ENCODE peak calls at places on chromosomes 6 and 20, in eight cellular contexts. T, B, D, I, V, G, P and L are unnamed samples.

GRCh38 chr20:42281801-42282200 is 663.6 kb upstream of the CHD6 start:
- DNase-seq in T (no peak), B (no peak), D (no peak), I (no peak), V (no peak), G (no peak), P (no peak), L (no peak)

GRCh38 chr6:161272600-161273355 is 1.1 kb downstream of the AGPAT4 start:
- DNase-seq in T (peak), B (no peak), D (no peak), I (no peak), V (peak), G (no peak), P (no peak), L (peak)

GRCh38 chr6:28212510-28213212 is 12.4 kb upstream of the ZSCAN9 start:
- DNase-seq in T (peak), B (no peak), D (no peak), I (no peak), V (peak), G (no peak), P (no peak), L (peak)

GRCh38 chr6:154606860-154607259 is 96.4 kb upstream of the CNKSR3 start:
- DNase-seq in T (no peak), B (no peak), D (no peak), I (no peak), V (no peak), G (no peak), P (no peak), L (no peak)

GRCh38 chr6:95233879-95234278 is 343.5 kb upstream of the MANEA start:
- DNase-seq in T (no peak), B (no peak), D (no peak), I (no peak), V (no peak), G (no peak), P (no peak), L (no peak)

GRCh38 chr6:138546733-138547185 is 47.5 kb upstream of the NHSL1 start:
- DNase-seq in T (peak), B (no peak), D (no peak), I (no peak), V (no peak), G (no peak), P (no peak), L (peak)

GRCh38 chr6:14665827-14666724 is 548.5 kb downstream of the CD83 start:
- DNase-seq in T (peak), B (peak), D (no peak), I (peak), V (no peak), G (no peak), P (no peak), L (peak)

GRCh38 chr20:9270831-9271230 is 201.9 kb downstream of the PLCB4 start:
- DNase-seq in T (peak), B (no peak), D (no peak), I (no peak), V (no peak), G (no peak), P (no peak), L (no peak)

GRCh38 chr20:23115823-23116222 is 29.7 kb upstream of the CD93 start:
- DNase-seq in T (peak), B (peak), D (no peak), I (no peak), V (no peak), G (no peak), P (no peak), L (no peak)

GRCh38 chr20:1952737-1953530 is 40.9 kb downstream of the PDYN start:
- DNase-seq in T (no peak), B (no peak), D (no peak), I (no peak), V (no peak), G (no peak), P (no peak), L (no peak)

GRCh38 chr6:139847322-139847797 is 472.9 kb upstream of the CITED2 start:
- DNase-seq in T (peak), B (no peak), D (no peak), I (no peak), V (no peak), G (no peak), P (no peak), L (no peak)

GRCh38 chr6:37913210-37913609 is 93.7 kb downstream of the ZFAND3 start:
- DNase-seq in T (peak), B (no peak), D (no peak), I (no peak), V (no peak), G (no peak), P (no peak), L (no peak)

GRCh38 chr6:158509465-158509864 is 50.4 kb upstream of the TMEM181 start:
- DNase-seq in T (no peak), B (no peak), D (no peak), I (no peak), V (no peak), G (no peak), P (no peak), L (no peak)

GRCh38 chr20:15653396-15654207 is 919.6 kb downstream of the KIF16B start:
- DNase-seq in T (peak), B (no peak), D (no peak), I (no peak), V (no peak), G (no peak), P (no peak), L (no peak)

GRCh38 chr6:64012351-64013060 is 376.9 kb downstream of the PHF3 start:
- DNase-seq in T (peak), B (no peak), D (no peak), I (no peak), V (peak), G (no peak), P (no peak), L (peak)

GRCh38 chr20:45010399-45010828 is 44.1 kb downstream of the STK4 start:
- DNase-seq in T (peak), B (no peak), D (no peak), I (no peak), V (no peak), G (no peak), P (no peak), L (no peak)

GRCh38 chr20:37383229-37383989 is 37.5 kb downstream of the SRC start:
- DNase-seq in T (peak), B (peak), D (no peak), I (no peak), V (peak), G (no peak), P (no peak), L (peak)

GRCh38 chr20:44646023-44646640 is 5.4 kb downstream of the ADA start:
- DNase-seq in T (no peak), B (no peak), D (no peak), I (no peak), V (no peak), G (no peak), P (no peak), L (no peak)

GRCh38 chr20:39823239-39823638 is 861.1 kb downstream of the DHX35 start:
- DNase-seq in T (peak), B (no peak), D (no peak), I (no peak), V (peak), G (no peak), P (no peak), L (no peak)

GRCh38 chr6:108732101-108732870 is 115.9 kb upstream of the ARMC2 start:
- DNase-seq in T (peak), B (no peak), D (no peak), I (no peak), V (no peak), G (no peak), P (no peak), L (no peak)

GRCh38 chr6:19472168-19472567 is 365.0 kb upstream of the ID4 start:
- DNase-seq in T (peak), B (no peak), D (no peak), I (no peak), V (peak), G (no peak), P (no peak), L (peak)

GRCh38 chr6:130625825-130626500 is 201.2 kb upstream of the SMLR1 start:
- DNase-seq in T (peak), B (no peak), D (no peak), I (no peak), V (no peak), G (no peak), P (no peak), L (peak)

GRCh38 chr6:86629123-86629522 is 308.2 kb upstream of the HTR1E start:
- DNase-seq in T (no peak), B (no peak), D (no peak), I (no peak), V (no peak), G (no peak), P (no peak), L (no peak)

GRCh38 chr6:40349566-40350192 is 237.5 kb downstream of the LRFN2 start:
- DNase-seq in T (no peak), B (no peak), D (no peak), I (no peak), V (no peak), G (no peak), P (no peak), L (no peak)

GRCh38 chr6:28789553-28790083 is 134.2 kb downstream of the TRIM27 start:
- DNase-seq in T (peak), B (no peak), D (no peak), I (no peak), V (peak), G (no peak), P (no peak), L (peak)

GRCh38 chr20:51037499-51038110 is 14.7 kb upstream of the KCNG1 start:
- DNase-seq in T (no peak), B (no peak), D (no peak), I (no peak), V (no peak), G (no peak), P (no peak), L (no peak)

GRCh38 chr6:3748208-3748701 is 3.3 kb downstream of the PXDC1 start:
- DNase-seq in T (peak), B (peak), D (no peak), I (peak), V (peak), G (no peak), P (no peak), L (peak)

GRCh38 chr6:54307412-54308036 is 717 bp upstream of the TINAG start:
- DNase-seq in T (no peak), B (no peak), D (no peak), I (no peak), V (peak), G (no peak), P (no peak), L (peak)

GRCh38 chr6:70289299-70289698 is 13.6 kb downstream of the COL9A1 start:
- DNase-seq in T (no peak), B (no peak), D (no peak), I (no peak), V (no peak), G (no peak), P (no peak), L (no peak)

GRCh38 chr20:23637282-23638221 is at the start of gene CST3:
- DNase-seq in T (peak), B (peak), D (no peak), I (peak), V (peak), G (no peak), P (no peak), L (peak)

GRCh38 chr6:28587746-28588075 is 62.0 kb downstream of the GPX5 start:
- DNase-seq in T (peak), B (no peak), D (no peak), I (no peak), V (no peak), G (no peak), P (no peak), L (peak)

GRCh38 chr6:147508871-147509608 is 550 bp downstream of the SAMD5 start:
- DNase-seq in T (no peak), B (peak), D (no peak), I (peak), V (no peak), G (no peak), P (no peak), L (peak)

GRCh38 chr6:158763440-158764187 is 55.6 kb downstream of the EZR start:
- DNase-seq in T (no peak), B (no peak), D (no peak), I (no peak), V (no peak), G (no peak), P (no peak), L (peak)

GRCh38 chr6:108903796-108904195 is 55.6 kb downstream of the ARMC2 start:
- DNase-seq in T (no peak), B (no peak), D (no peak), I (no peak), V (no peak), G (no peak), P (no peak), L (no peak)

GRCh38 chr6:72262254-72262653 is 359.6 kb upstream of the KCNQ5 start:
- DNase-seq in T (no peak), B (no peak), D (no peak), I (no peak), V (no peak), G (no peak), P (no peak), L (no peak)

GRCh38 chr20:37452236-37452635 is 68.8 kb upstream of the NNAT start:
- DNase-seq in T (no peak), B (no peak), D (no peak), I (no peak), V (no peak), G (no peak), P (no peak), L (no peak)

GRCh38 chr20:2693286-2693995 is 861 bp downstream of the EBF4 start:
- DNase-seq in T (peak), B (no peak), D (peak), I (peak), V (no peak), G (peak), P (peak), L (peak)

GRCh38 chr20:51116765-51117686 is 94.1 kb upstream of the KCNG1 start:
- DNase-seq in T (peak), B (no peak), D (no peak), I (no peak), V (no peak), G (no peak), P (no peak), L (no peak)

GRCh38 chr20:6767166-6767535 is 335 bp upstream of the BMP2 start:
- DNase-seq in T (no peak), B (no peak), D (no peak), I (no peak), V (no peak), G (no peak), P (no peak), L (no peak)